ENCODE peak calls at places on chromosome 13, in four cellular contexts. I, A, N and H are unnamed samples.

GRCh38 chr13:95677564-95678386 is 836 bp downstream of the DNAJC3 start:
- DNase-seq in I (no peak), A (no peak), N (no peak), H (no peak)

GRCh38 chr13:42924290-42924803 is 67.7 kb downstream of the EPSTI1 start:
- DNase-seq in I (no peak), A (no peak), N (no peak), H (no peak)

GRCh38 chr13:26011996-26012688 is 39.7 kb downstream of the SHISA2 start:
- DNase-seq in I (no peak), A (peak; percentile 58), N (no peak), H (no peak)

GRCh38 chr13:51621597-51621996 is 37.3 kb downstream of the WDFY2 start:
- DNase-seq in I (no peak), A (no peak), N (no peak), H (no peak)

GRCh38 chr13:33205804-33206221 is 79.7 kb downstream of the STARD13 start:
- DNase-seq in I (peak; percentile 64), A (no peak), N (peak; percentile 48), H (no peak)

GRCh38 chr13:93788456-93788855 is 561.8 kb downstream of the GPC6 start:
- DNase-seq in I (peak; percentile 15), A (no peak), N (no peak), H (no peak)

GRCh38 chr13:113157206-113157928 is 1.1 kb upstream of the PROZ start:
- DNase-seq in I (peak; percentile 39), A (no peak), N (no peak), H (no peak)

GRCh38 chr13:51311271-51311670 is 28.2 kb upstream of the SERPINE3 start:
- DNase-seq in I (no peak), A (no peak), N (no peak), H (no peak)

GRCh38 chr13:43767351-43767901 is 19.3 kb downstream of the ENOX1 start:
- DNase-seq in I (peak; percentile 95), A (peak; percentile 38), N (no peak), H (no peak)

GRCh38 chr13:83819156-83819555 is 63.1 kb downstream of the SLITRK1 start:
- DNase-seq in I (no peak), A (no peak), N (no peak), H (no peak)

GRCh38 chr13:84443463-84443862 is 561.2 kb upstream of the SLITRK1 start:
- DNase-seq in I (no peak), A (no peak), N (no peak), H (no peak)

GRCh38 chr13:102402292-102402691 is 444 bp upstream of the FGF14 start:
- DNase-seq in I (peak; percentile 91), A (peak; percentile 28), N (no peak), H (no peak)

GRCh38 chr13:108463365-108463764 is 166.0 kb upstream of the MYO16 start:
- DNase-seq in I (no peak), A (no peak), N (no peak), H (no peak)

GRCh38 chr13:112354330-112355273 is 21.6 kb upstream of the SPACA7 start:
- DNase-seq in I (no peak), A (no peak), N (no peak), H (no peak)

GRCh38 chr13:40340368-40341085 is 325.9 kb downstream of the FOXO1 start:
- DNase-seq in I (no peak), A (no peak), N (peak; percentile 75), H (no peak)

GRCh38 chr13:109410868-109411267 is 375.5 kb downstream of the IRS2 start:
- DNase-seq in I (no peak), A (no peak), N (no peak), H (no peak)

GRCh38 chr13:23899555-23899954 is 2.3 kb upstream of the C1QTNF9B start:
- DNase-seq in I (peak; percentile 33), A (peak; percentile 63), N (no peak), H (no peak)

GRCh38 chr13:45534604-45535003 is 69.9 kb downstream of the COG3 start:
- DNase-seq in I (no peak), A (peak; percentile 27), N (no peak), H (no peak)

GRCh38 chr13:66348745-66349720 is 881.1 kb downstream of the PCDH9 start:
- DNase-seq in I (no peak), A (no peak), N (no peak), H (no peak)

GRCh38 chr13:106197506-106197905 is 338.0 kb downstream of the EFNB2 start:
- DNase-seq in I (no peak), A (no peak), N (no peak), H (no peak)

GRCh38 chr13:51156666-51157065 is 45.6 kb upstream of the C13orf42 start:
- DNase-seq in I (no peak), A (no peak), N (no peak), H (no peak)

GRCh38 chr13:51818276-51818675 is 14.3 kb upstream of the DHRS12 start:
- DNase-seq in I (no peak), A (no peak), N (no peak), H (no peak)

GRCh38 chr13:22077205-22077683 is 406.4 kb downstream of the FGF9 start:
- DNase-seq in I (no peak), A (no peak), N (no peak), H (no peak)

GRCh38 chr13:25916119-25916518 is 135.7 kb downstream of the SHISA2 start:
- DNase-seq in I (no peak), A (no peak), N (no peak), H (no peak)

GRCh38 chr13:101181076-101181685 is 235.1 kb downstream of the NALCN start:
- DNase-seq in I (no peak), A (no peak), N (no peak), H (no peak)

GRCh38 chr13:41500501-41500900 is 43.2 kb downstream of the RGCC start:
- DNase-seq in I (no peak), A (no peak), N (no peak), H (no peak)

GRCh38 chr13:48158915-48159314 is 64.0 kb upstream of the MED4 start:
- DNase-seq in I (no peak), A (no peak), N (no peak), H (no peak)

GRCh38 chr13:109436055-109436622 is 350.2 kb downstream of the IRS2 start:
- DNase-seq in I (no peak), A (no peak), N (no peak), H (no peak)

DNA sequence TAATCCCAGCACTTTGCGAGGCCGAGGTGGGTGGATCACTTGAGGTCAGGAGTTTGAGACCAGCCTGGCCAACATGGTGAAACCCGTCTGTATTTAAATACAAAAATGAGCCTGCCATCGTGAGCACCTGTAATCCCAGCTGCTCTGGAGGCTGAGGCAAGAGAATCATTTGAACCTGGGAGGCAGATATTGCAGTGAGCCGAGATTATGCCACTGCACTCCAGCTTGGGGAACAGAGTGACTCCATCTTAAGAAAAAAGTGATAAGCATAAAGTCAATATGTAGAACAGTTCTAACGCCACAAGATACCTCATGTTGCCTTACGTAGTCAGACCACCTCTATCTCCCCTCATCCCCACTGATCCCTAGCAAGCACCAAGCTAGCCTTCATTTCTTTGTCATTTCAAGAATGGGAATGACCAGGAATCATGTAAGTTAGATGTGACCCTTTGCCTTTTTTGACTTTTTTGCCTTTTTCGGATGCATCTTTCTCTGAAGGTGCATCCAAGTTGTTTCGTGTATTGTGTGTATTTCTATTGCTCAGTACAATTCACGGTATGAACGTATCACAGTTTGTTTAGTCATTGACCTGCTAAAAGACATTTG is 6.4 kb downstream of the RPL21 start:
- DNase-seq in I (no peak), A (no peak), N (no peak), H (no peak)
- H3K36me3 ChIP-seq in I (peaks cover 80% of the 10 kb centered on the region), A (no peaks in the 10 kb centered on the region), N (peaks cover 27% of the 10 kb centered on the region), H (peaks cover 30% of the 10 kb centered on the region)

GRCh38 chr13:58376775-58377174 is 745.2 kb downstream of the PCDH17 start:
- DNase-seq in I (no peak), A (no peak), N (no peak), H (no peak)
- H3K9me3 ChIP-seq in I (no peaks in the 10 kb centered on the region), A (no peaks in the 10 kb centered on the region), N (no peaks in the 10 kb centered on the region), H (no peaks in the 10 kb centered on the region)

GRCh38 chr13:30622551-30622950 is 4.8 kb downstream of the USPL1 start:
- DNase-seq in I (no peak), A (no peak), N (no peak), H (no peak)
- H3K36me3 ChIP-seq in I (peaks cover 48% of the 10 kb centered on the region), A (no peaks in the 10 kb centered on the region), N (no peaks in the 10 kb centered on the region), H (no peaks in the 10 kb centered on the region)

GRCh38 chr13:19152403-19152802 is 29.2 kb downstream of the TUBA3C start:
- DNase-seq in I (no peak), A (peak; percentile 17), N (no peak), H (no peak)

GRCh38 chr13:19150226-19150625 is 31.4 kb downstream of the TUBA3C start:
- DNase-seq in I (no peak), A (no peak), N (no peak), H (no peak)

GRCh38 chr13:19153782-19154450 is 27.7 kb downstream of the TUBA3C start:
- DNase-seq in I (no peak), A (peak; percentile 58), N (no peak), H (no peak)

GRCh38 chr13:19150712-19151228 is 30.9 kb downstream of the TUBA3C start:
- DNase-seq in I (no peak), A (peak; percentile 2), N (no peak), H (no peak)

DNA sequence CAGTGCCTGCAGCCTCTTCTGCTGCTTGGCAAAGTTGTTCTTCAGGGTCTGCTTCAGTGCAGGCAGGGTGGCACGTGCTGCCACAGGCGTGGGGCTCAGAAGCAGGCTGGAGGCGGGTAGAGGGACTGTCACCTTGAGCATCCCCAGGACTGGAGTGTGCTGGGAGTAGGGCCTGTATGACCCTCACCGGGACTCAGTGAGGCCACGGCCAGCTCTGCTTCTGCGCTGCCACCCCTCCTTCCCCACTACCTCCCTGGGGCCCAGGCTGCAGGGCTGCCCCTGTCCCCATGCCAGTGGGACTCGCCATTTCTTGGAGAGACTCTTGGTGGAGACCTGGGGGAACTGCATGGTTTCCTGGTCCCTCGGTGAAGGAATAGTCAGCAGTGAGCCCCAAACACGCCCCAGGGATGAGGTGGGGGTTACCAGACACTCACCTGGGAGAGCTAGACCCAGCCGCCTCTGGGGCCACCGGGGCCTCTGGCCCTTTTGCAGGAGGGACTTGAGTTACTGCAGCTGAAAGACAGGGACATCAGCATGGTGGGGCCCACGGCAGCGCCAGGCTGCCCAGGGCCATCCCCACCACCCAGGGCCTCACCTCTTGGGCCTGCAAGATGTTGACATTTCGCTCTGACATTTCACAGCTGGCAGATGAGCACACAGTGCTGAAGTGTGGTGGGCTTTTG is 29.9 kb downstream of the TUBA3C start:
- DNase-seq in I (no peak), A (peak; percentile 9), N (no peak), H (no peak)
- H3K9me3 ChIP-seq in I (peaks cover 10% of the 10 kb centered on the region), A (no peaks in the 10 kb centered on the region), N (no peaks in the 10 kb centered on the region), H (no peaks in the 10 kb centered on the region)

GRCh38 chr13:28425796-28426195 is 69.1 kb downstream of the FLT1 start:
- DNase-seq in I (no peak), A (no peak), N (no peak), H (no peak)
- H3K36me3 ChIP-seq in I (no peaks in the 10 kb centered on the region), A (no peaks in the 10 kb centered on the region), N (no peaks in the 10 kb centered on the region), H (no peaks in the 10 kb centered on the region)

GRCh38 chr13:18960637-18961227 is 220.9 kb downstream of the TUBA3C start:
- DNase-seq in I (no peak), A (no peak), N (no peak), H (no peak)
- H3K9me3 ChIP-seq in I (peaks cover 16% of the 10 kb centered on the region), A (no peaks in the 10 kb centered on the region), N (no peaks in the 10 kb centered on the region), H (no peaks in the 10 kb centered on the region)

DNA sequence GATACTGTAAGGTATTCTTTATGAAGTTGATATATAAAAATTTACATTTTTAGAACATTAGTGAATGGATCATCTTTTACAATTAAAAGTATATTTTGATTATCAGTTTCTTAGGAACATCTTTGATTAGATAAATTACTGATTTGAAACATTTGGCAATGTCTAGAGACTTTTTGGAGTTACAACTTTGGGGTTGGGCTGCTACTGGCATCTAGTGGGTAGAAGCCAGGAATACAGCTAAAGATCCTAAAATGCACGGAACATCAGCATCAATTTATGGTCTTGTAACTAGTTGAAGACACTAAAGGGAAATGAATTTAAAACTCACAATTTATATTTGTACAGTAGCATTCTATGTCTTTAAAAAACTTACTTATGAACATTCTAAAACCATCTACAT is 19.9 kb downstream of the POMP start:
- DNase-seq in I (no peak), A (no peak), N (no peak), H (no peak)
- H3K36me3 ChIP-seq in I (peaks cover 44% of the 10 kb centered on the region), A (no peaks in the 10 kb centered on the region), N (peaks cover 37% of the 10 kb centered on the region), H (peaks cover 30% of the 10 kb centered on the region)